ENCODE peak calls at places on chromosomes 2 and 18, in four cellular contexts. M, H, J and X are unnamed samples.

GRCh38 chr2:2664989-2665833 is 334.1 kb upstream of the MYT1L start:
- DNase-seq in M (no peak), H (no peak), J (no peak), X (no peak)

GRCh38 chr2:239052046-239052445 is 204.2 kb downstream of the TWIST2 start:
- DNase-seq in M (no peak), H (no peak), J (no peak), X (no peak)

GRCh38 chr2:222791946-222792649 is 68.7 kb upstream of the ACSL3 start:
- DNase-seq in M (peak), H (no peak), J (no peak), X (no peak)

GRCh38 chr2:191352536-191352935 is 107.3 kb downstream of the MYO1B start:
- DNase-seq in M (peak), H (no peak), J (no peak), X (no peak)

GRCh38 chr2:147076634-147077033 is 768.2 kb upstream of the ACVR2A start:
- DNase-seq in M (peak), H (no peak), J (no peak), X (no peak)

GRCh38 chr2:95061601-95062183 is 36.2 kb downstream of the MAL start:
- DNase-seq in M (no peak), H (no peak), J (peak), X (no peak)

GRCh38 chr2:10668402-10669012 is 21.3 kb downstream of the NOL10 start:
- DNase-seq in M (peak), H (no peak), J (peak), X (no peak)

GRCh38 chr2:75595541-75596395 is 35.0 kb upstream of the EVA1A start:
- DNase-seq in M (peak), H (no peak), J (no peak), X (no peak)

GRCh38 chr2:15225131-15225530 is 336.0 kb downstream of the NBAS start:
- DNase-seq in M (no peak), H (no peak), J (no peak), X (no peak)

GRCh38 chr18:46051731-46052461 is 20.2 kb downstream of the PSTPIP2 start:
- DNase-seq in M (peak), H (no peak), J (no peak), X (peak)

GRCh38 chr18:63119647-63120046 is 199.9 kb downstream of the BCL2 start:
- DNase-seq in M (peak), H (no peak), J (peak), X (no peak)

GRCh38 chr2:38375711-38376345 is 1.2 kb downstream of the ATL2 start:
- DNase-seq in M (peak), H (no peak), J (no peak), X (no peak)

GRCh38 chr2:46034535-46034934 is 262.7 kb upstream of the EPAS1 start:
- DNase-seq in M (no peak), H (no peak), J (no peak), X (no peak)

GRCh38 chr18:46199515-46200147 is 95.4 kb downstream of the HAUS1 start:
- DNase-seq in M (peak), H (no peak), J (no peak), X (peak)

GRCh38 chr2:36705326-36706020 is 9.0 kb downstream of the VIT start:
- DNase-seq in M (no peak), H (no peak), J (no peak), X (no peak)

GRCh38 chr2:211690736-211691135 is 847.9 kb downstream of the ERBB4 start:
- DNase-seq in M (no peak), H (no peak), J (no peak), X (no peak)

GRCh38 chr18:37175727-37176126 is 346.8 kb downstream of the KIAA1328 start:
- DNase-seq in M (no peak), H (no peak), J (peak), X (no peak)

GRCh38 chr2:70557171-70557838 is 3.7 kb upstream of the TGFA start:
- DNase-seq in M (no peak), H (no peak), J (no peak), X (no peak)